ENCODE peak calls at places on chromosomes 6 and 20, in nine cellular contexts. I is right cardiac atrium, C is dorsolateral prefrontal cortex, T is H9, Y is heart left ventricle, E is brain microvascular endothelial cell, H is colonic mucosa, J is HL-60, P is ovary. L is an unnamed sample.

GRCh38 chr20:50302463-50303041 is 111.9 kb downstream of the CEBPB start:
- DNase-seq in I (peak), C (no peak), T (no peak), Y (no peak), E (no peak), H (no peak), J (no peak), P (no peak), L (no peak)

GRCh38 chr20:47851774-47852173 is 66.5 kb upstream of the SULF2 start:
- DNase-seq in I (no peak), C (no peak), T (no peak), Y (no peak), E (no peak), H (no peak), J (no peak), P (no peak), L (no peak)

GRCh38 chr20:41004561-41005360 is 23.9 kb upstream of the TOP1 start:
- DNase-seq in I (no peak), C (no peak), T (no peak), Y (peak), E (no peak), H (no peak), J (no peak), P (no peak), L (peak)

GRCh38 chr6:161369339-161369738 is 95.5 kb upstream of the AGPAT4 start:
- DNase-seq in I (no peak), C (no peak), T (no peak), Y (no peak), E (peak), H (no peak), J (peak), P (no peak), L (no peak)

GRCh38 chr6:153140299-153140698 is 9.2 kb upstream of the RGS17 start:
- DNase-seq in I (no peak), C (no peak), T (no peak), Y (no peak), E (no peak), H (no peak), J (no peak), P (no peak), L (no peak)

GRCh38 chr6:67336014-67336413 is 1299.1 kb upstream of the ADGRB3 start:
- DNase-seq in I (no peak), C (no peak), T (no peak), Y (no peak), E (no peak), H (no peak), J (no peak), P (no peak), L (no peak)

GRCh38 chr6:12823847-12824246 is 107.3 kb downstream of the PHACTR1 start:
- DNase-seq in I (no peak), C (no peak), T (no peak), Y (no peak), E (no peak), H (no peak), J (no peak), P (no peak), L (no peak)

GRCh38 chr6:158622545-158623190 is 21.9 kb downstream of the DYNLT1 start:
- DNase-seq in I (no peak), C (no peak), T (no peak), Y (no peak), E (no peak), H (peak), J (no peak), P (no peak), L (no peak)

GRCh38 chr6:156980515-156980914 is 203.3 kb downstream of the ARID1B start:
- DNase-seq in I (no peak), C (no peak), T (peak), Y (no peak), E (no peak), H (no peak), J (no peak), P (no peak), L (no peak)

GRCh38 chr6:15254074-15254975 is 8.5 kb downstream of the JARID2 start:
- DNase-seq in I (no peak), C (peak), T (no peak), Y (no peak), E (peak), H (no peak), J (peak), P (no peak), L (peak)

GRCh38 chr6:112014483-112014882 is 39.4 kb upstream of the CCN6 start:
- DNase-seq in I (no peak), C (no peak), T (no peak), Y (no peak), E (no peak), H (no peak), J (no peak), P (no peak), L (no peak)

GRCh38 chr20:49775229-49775693 is 37.4 kb upstream of the SLC9A8 start:
- DNase-seq in I (peak), C (no peak), T (peak), Y (peak), E (peak), H (peak), J (no peak), P (peak), L (no peak)

GRCh38 chr20:7248392-7248992 is 481.0 kb downstream of the BMP2 start:
- DNase-seq in I (no peak), C (no peak), T (no peak), Y (no peak), E (no peak), H (no peak), J (no peak), P (no peak), L (no peak)

GRCh38 chr6:30915591-30915946 is 1.5 kb downstream of the VARS2 start:
- DNase-seq in I (no peak), C (peak), T (peak), Y (no peak), E (peak), H (peak), J (peak), P (peak), L (peak)

GRCh38 chr6:133432021-133432989 is 191.1 kb downstream of the EYA4 start:
- DNase-seq in I (no peak), C (no peak), T (peak), Y (no peak), E (no peak), H (no peak), J (no peak), P (no peak), L (no peak)

GRCh38 chr6:154425034-154425433 is 68.4 kb upstream of the IPCEF1 start:
- DNase-seq in I (no peak), C (no peak), T (no peak), Y (no peak), E (no peak), H (no peak), J (no peak), P (no peak), L (no peak)

GRCh38 chr6:68008445-68008844 is 626.6 kb upstream of the ADGRB3 start:
- DNase-seq in I (no peak), C (no peak), T (no peak), Y (no peak), E (no peak), H (no peak), J (no peak), P (no peak), L (no peak)

GRCh38 chr6:146950351-146950835 is 253.8 kb upstream of the STXBP5 start:
- DNase-seq in I (no peak), C (no peak), T (no peak), Y (no peak), E (no peak), H (peak), J (peak), P (no peak), L (no peak)

GRCh38 chr6:89970609-89971337 is 76.5 kb downstream of the GJA10 start:
- DNase-seq in I (no peak), C (peak), T (no peak), Y (no peak), E (peak), H (no peak), J (peak), P (no peak), L (peak)

GRCh38 chr6:5078121-5078695 is 6.9 kb upstream of the PPP1R3G start:
- DNase-seq in I (no peak), C (no peak), T (no peak), Y (no peak), E (no peak), H (no peak), J (no peak), P (no peak), L (no peak)

GRCh38 chr6:12097791-12098190 is 85.7 kb downstream of the HIVEP1 start:
- DNase-seq in I (no peak), C (no peak), T (no peak), Y (no peak), E (no peak), H (no peak), J (no peak), P (no peak), L (no peak)

GRCh38 chr6:10834823-10835222 is 3.5 kb downstream of the MAK start:
- DNase-seq in I (no peak), C (no peak), T (no peak), Y (no peak), E (no peak), H (no peak), J (no peak), P (no peak), L (no peak)

GRCh38 chr6:10837997-10838793 is at the start of gene MAK:
- DNase-seq in I (peak), C (peak), T (peak), Y (peak), E (peak), H (peak), J (peak), P (peak), L (peak)

GRCh38 chr6:10838794-10839333 is 525 bp upstream of the MAK start:
- DNase-seq in I (no peak), C (no peak), T (no peak), Y (no peak), E (no peak), H (no peak), J (no peak), P (no peak), L (no peak)

GRCh38 chr6:10837009-10837691 is 1.2 kb downstream of the MAK start:
- DNase-seq in I (peak), C (no peak), T (peak), Y (peak), E (peak), H (peak), J (no peak), P (peak), L (no peak)

DNA sequence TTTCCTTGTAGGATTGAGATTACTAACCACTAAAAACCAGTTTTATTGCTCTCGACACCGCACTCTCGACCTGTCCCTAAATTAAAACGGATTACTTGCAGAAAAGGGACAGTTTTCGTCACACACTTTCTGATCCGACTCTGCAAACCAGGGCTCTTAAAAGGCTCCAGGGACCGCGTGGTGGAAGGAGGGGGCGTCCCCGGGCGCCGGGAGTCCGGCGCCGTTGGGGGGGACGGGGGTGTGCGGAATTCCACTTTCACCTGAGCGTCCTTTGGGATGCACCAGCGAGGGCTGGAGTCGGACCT is 695 bp downstream of the MAK start:
- DNase-seq in I (no peak), C (no peak), T (no peak), Y (no peak), E (peak), H (peak), J (no peak), P (no peak), L (no peak)
- H3K27ac ChIP-seq in I (no peak), C (no peak), T (no peak), Y (no peak), E (no peak), H (no peak), J (no peak), P (no peak), L (no peak)

GRCh38 chr20:51768759-51769517 is 748 bp upstream of the ATP9A start:
- DNase-seq in I (no peak), C (peak), T (no peak), Y (no peak), E (no peak), H (no peak), J (no peak), P (no peak), L (no peak)

GRCh38 chr20:51769941-51770615 is 1.9 kb upstream of the ATP9A start:
- DNase-seq in I (no peak), C (no peak), T (no peak), Y (no peak), E (no peak), H (no peak), J (no peak), P (no peak), L (no peak)

GRCh38 chr20:51767867-51768758 is at the start of gene ATP9A:
- DNase-seq in I (peak), C (no peak), T (no peak), Y (peak), E (no peak), H (peak), J (no peak), P (peak), L (peak)

GRCh38 chr20:51763965-51764602 is 4.1 kb downstream of the ATP9A start:
- DNase-seq in I (no peak), C (no peak), T (no peak), Y (no peak), E (no peak), H (no peak), J (peak), P (no peak), L (no peak)

DNA sequence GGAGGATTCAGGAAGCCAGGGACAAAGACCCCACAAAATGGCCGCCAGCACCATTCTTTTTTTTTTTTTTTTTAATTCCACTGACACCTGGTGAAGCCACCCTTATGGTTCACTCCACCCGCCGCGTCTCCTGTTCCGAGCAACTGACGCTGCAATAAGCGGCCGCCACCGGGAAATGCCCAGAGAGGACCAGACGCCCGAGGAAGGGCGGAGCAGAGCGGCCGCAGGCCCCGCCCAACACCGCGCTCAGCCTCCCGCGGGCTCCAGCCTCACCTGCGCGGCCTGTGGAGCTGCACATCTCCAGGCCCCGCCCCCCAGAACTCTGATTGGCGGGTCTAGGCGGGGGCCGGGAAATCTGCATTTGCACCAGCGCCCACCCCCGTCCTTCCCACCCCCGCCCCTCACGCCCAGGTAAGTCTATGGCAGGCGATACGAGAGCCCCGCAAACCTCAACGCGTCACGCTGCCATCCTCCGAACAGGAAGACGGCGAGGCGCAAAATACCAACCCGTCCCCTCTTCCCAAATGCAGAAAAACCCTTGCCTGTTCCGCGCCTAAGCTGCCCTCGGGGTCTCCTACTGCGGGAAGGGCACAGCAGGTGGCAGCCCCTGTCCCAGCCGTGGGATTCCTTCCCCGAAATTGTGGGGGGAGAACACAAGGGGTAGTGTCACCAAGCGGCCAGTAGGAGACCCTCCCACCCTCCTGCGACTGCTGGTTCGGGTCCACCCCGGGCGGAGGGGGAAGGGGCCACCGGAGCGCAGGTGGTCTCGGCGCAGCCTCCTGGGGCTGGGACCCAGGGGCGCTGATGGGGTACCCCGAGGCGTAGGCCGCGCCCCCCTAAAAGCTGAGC is 948 bp downstream of the ATP9A start:
- DNase-seq in I (peak), C (peak), T (peak), Y (peak), E (no peak), H (peak), J (peak), P (peak), L (peak)
- H3K27ac ChIP-seq in I (no peak), C (peak), T (peak), Y (peak), E (no peak), H (peak), J (no peak), P (peak), L (peak)

DNA sequence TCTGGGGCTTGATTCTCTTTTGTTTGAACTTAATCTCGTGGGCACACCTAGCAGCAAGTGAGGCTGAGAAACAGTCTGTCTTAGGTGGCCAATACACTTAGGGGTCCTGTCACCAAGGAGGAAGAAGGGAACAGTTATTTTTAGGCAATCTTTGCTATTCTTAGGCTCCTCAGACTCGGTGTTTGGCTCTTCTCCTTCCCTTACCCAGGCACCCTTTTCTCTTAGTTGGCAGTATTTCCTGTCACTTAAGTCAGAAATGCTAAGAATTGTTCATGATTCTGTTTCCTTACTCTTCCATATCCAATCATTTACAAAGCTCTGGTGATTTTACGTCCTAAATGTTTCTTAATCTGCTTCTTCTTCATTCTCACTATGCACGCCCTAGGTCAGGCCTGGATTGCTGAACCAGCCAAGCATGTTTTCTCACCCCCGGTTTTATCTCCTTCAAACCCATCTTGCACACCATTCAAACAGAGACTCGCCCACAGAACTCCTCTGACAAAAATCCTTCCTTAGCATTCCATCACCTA is 45.2 kb upstream of the TMEM217 start:
- DNase-seq in I (no peak), C (no peak), T (no peak), Y (no peak), E (no peak), H (no peak), J (no peak), P (no peak), L (no peak)
- H3K27ac ChIP-seq in I (no peak), C (peak), T (no peak), Y (no peak), E (no peak), H (no peak), J (no peak), P (no peak), L (no peak)

DNA sequence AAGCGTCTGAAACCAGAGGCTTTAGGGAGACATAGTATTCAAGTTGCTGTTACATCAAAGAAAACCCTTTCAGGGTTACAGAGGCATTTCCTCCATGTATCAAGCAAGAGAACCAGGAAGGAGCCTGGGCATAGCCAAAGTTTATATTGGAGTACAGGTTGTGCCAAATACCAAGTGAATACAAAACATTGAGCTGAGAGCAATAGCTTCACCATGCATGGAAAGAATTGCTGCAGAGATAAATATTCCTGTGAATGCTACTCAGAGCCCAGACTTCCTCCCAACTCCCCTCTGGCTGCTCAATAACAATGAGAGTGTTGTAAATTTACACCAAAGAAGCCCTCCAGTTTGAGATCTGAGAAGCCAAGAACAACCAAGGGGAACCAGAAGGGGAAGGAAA is 618.9 kb downstream of the DHX35 start:
- DNase-seq in I (no peak), C (no peak), T (no peak), Y (no peak), E (no peak), H (no peak), J (no peak), P (no peak), L (no peak)
- H3K27ac ChIP-seq in I (no peak), C (no peak), T (no peak), Y (no peak), E (no peak), H (no peak), J (no peak), P (no peak), L (no peak)

GRCh38 chr6:52519618-52520017 is 57.2 kb downstream of the TRAM2 start:
- DNase-seq in I (no peak), C (no peak), T (no peak), Y (no peak), E (no peak), H (no peak), J (no peak), P (no peak), L (no peak)
- H3K27ac ChIP-seq in I (no peak), C (no peak), T (no peak), Y (no peak), E (no peak), H (no peak), J (no peak), P (no peak), L (no peak)

GRCh38 chr6:160141001-160141726 is 19.5 kb downstream of the SLC22A1 start:
- DNase-seq in I (no peak), C (no peak), T (no peak), Y (no peak), E (peak), H (no peak), J (no peak), P (no peak), L (no peak)

GRCh38 chr6:160147146-160147536 is 25.5 kb downstream of the SLC22A1 start:
- DNase-seq in I (no peak), C (no peak), T (no peak), Y (no peak), E (no peak), H (no peak), J (no peak), P (no peak), L (no peak)

GRCh38 chr6:160142115-160142715 is 20.6 kb downstream of the SLC22A1 start:
- DNase-seq in I (no peak), C (no peak), T (no peak), Y (no peak), E (no peak), H (no peak), J (no peak), P (no peak), L (no peak)

DNA sequence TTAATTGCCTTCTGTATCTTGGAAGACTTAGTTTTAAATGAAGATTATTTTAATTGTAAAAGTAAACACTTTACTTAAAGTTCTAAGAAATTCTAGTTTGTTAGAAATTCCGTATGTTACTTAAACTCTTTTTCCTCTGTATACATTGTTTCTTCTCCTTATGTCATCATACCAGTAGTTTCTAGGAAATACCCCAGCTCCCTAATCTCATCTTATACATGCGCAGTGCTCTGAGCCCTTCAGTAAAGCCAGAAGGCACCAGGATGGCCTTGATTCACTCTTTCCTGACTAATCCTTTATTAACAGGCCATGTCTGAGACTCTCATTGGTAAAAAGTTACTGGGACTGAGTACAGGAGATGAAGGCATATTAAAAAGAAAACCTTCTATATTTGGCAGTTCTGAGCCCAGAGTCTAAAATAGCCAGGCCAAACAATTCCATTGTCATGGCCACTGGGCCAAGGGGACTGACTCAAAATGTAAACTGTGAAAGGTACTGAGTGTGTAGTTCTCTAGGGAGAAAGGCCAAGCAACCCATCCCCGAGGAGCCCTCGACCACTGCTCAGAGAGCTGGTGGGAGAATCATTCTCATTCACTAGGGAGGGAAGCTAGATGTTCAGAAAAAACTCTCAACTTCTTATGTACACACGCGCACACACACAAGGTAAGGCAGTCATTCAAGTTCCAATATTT is 25.0 kb downstream of the SLC22A1 start:
- DNase-seq in I (no peak), C (no peak), T (no peak), Y (no peak), E (no peak), H (no peak), J (no peak), P (no peak), L (no peak)
- H3K27ac ChIP-seq in I (no peak), C (no peak), T (no peak), Y (no peak), E (no peak), H (no peak), J (no peak), P (no peak), L (no peak)

GRCh38 chr6:74578339-74578738 is 627.5 kb downstream of the COL12A1 start:
- DNase-seq in I (no peak), C (no peak), T (no peak), Y (no peak), E (peak), H (no peak), J (no peak), P (no peak), L (no peak)
- H3K27ac ChIP-seq in I (no peak), C (no peak), T (no peak), Y (no peak), E (peak), H (no peak), J (no peak), P (no peak), L (no peak)

GRCh38 chr6:54719633-54720032 is 126.9 kb upstream of the FAM83B start:
- DNase-seq in I (no peak), C (no peak), T (no peak), Y (no peak), E (no peak), H (no peak), J (no peak), P (no peak), L (no peak)
- H3K27ac ChIP-seq in I (no peak), C (no peak), T (no peak), Y (no peak), E (no peak), H (peak), J (no peak), P (no peak), L (no peak)

GRCh38 chr20:13428684-13429083 is 207.6 kb downstream of the ISM1 start:
- DNase-seq in I (no peak), C (no peak), T (no peak), Y (no peak), E (no peak), H (no peak), J (no peak), P (no peak), L (no peak)
- H3K27ac ChIP-seq in I (no peak), C (no peak), T (no peak), Y (no peak), E (no peak), H (no peak), J (no peak), P (no peak), L (no peak)